ENCODE peak calls at places on chromosomes 5 and 9, in six cellular contexts. P is progenitor cell of endocrine pancreas; H is right cardiac atrium; R is amygdala; J is stimulated activated CD8-positive, alpha-beta memory T cell treated with anti-CD3 and anti-CD28 coated beads, Interleukin-7, amount 100 ng/mL, for 48 hours; Z is lung. Q is an unnamed sample.

GRCh38 chr5:1523793-1524480 is at the start of gene LPCAT1:
- DNase-seq in P (peak; percentile 67), H (peak; percentile 93), R (no peak), J (peak; percentile 67), Z (peak; percentile 78), Q (peak; percentile 74)

GRCh38 chr5:103804714-103805113 is 242.1 kb upstream of the NUDT12 start:
- DNase-seq in P (no peak), H (no peak), R (no peak), J (no peak), Z (no peak), Q (no peak)

GRCh38 chr9:35431467-35431866 is 58.4 kb upstream of the RUSC2 start:
- DNase-seq in P (no peak), H (no peak), R (no peak), J (no peak), Z (no peak), Q (no peak)

GRCh38 chr9:26946753-26947727 is at the start of gene PLAA:
- DNase-seq in P (peak; percentile 61), H (peak; percentile 95), R (peak; percentile 76), J (peak; percentile 65), Z (peak; percentile 89), Q (peak; percentile 90)

GRCh38 chr5:57932761-57933160 is 450.1 kb upstream of the ACTBL2 start:
- DNase-seq in P (no peak), H (no peak), R (no peak), J (no peak), Z (no peak), Q (no peak)

GRCh38 chr9:1514733-1515363 is 464.7 kb downstream of the DMRT2 start:
- DNase-seq in P (no peak), H (no peak), R (no peak), J (no peak), Z (no peak), Q (no peak)

GRCh38 chr9:127706836-127707241 is at the start of gene CFAP157:
- DNase-seq in P (no peak), H (no peak), R (no peak), J (no peak), Z (no peak), Q (no peak)

GRCh38 chr5:51159164-51159563 is 224.1 kb upstream of the ISL1 start:
- DNase-seq in P (no peak), H (no peak), R (no peak), J (no peak), Z (no peak), Q (no peak)

GRCh38 chr9:38254151-38254550 is 138.4 kb upstream of the ALDH1B1 start:
- DNase-seq in P (no peak), H (no peak), R (no peak), J (no peak), Z (no peak), Q (no peak)

GRCh38 chr5:133962801-133963476 is 5.5 kb downstream of the C5orf15 start:
- DNase-seq in P (no peak), H (no peak), R (no peak), J (no peak), Z (no peak), Q (no peak)

GRCh38 chr5:26329562-26330189 is 708.7 kb downstream of the CDH9 start:
- DNase-seq in P (no peak), H (no peak), R (no peak), J (no peak), Z (no peak), Q (no peak)

GRCh38 chr9:111036068-111036789 is 2.0 kb downstream of the LPAR1 start:
- DNase-seq in P (peak; percentile 28), H (peak; percentile 79), R (peak; percentile 4), J (no peak), Z (peak; percentile 39), Q (peak; percentile 49)

GRCh38 chr9:123562844-123563346 is 206.9 kb downstream of the CRB2 start:
- DNase-seq in P (no peak), H (no peak), R (no peak), J (no peak), Z (no peak), Q (no peak)

GRCh38 chr5:141513021-141513626 is 24.2 kb downstream of the PCDHGC5 start:
- DNase-seq in P (no peak), H (peak; percentile 80), R (no peak), J (no peak), Z (no peak), Q (no peak)

GRCh38 chr9:83623634-83623991 is 670 bp downstream of the IDNK start:
- DNase-seq in P (no peak), H (no peak), R (no peak), J (no peak), Z (no peak), Q (no peak)

GRCh38 chr9:88180084-88180765 is 42.0 kb upstream of the SPATA31C2 start:
- DNase-seq in P (no peak), H (no peak), R (no peak), J (no peak), Z (no peak), Q (no peak)

GRCh38 chr9:132194508-132194907 is 32.6 kb downstream of the NTNG2 start:
- DNase-seq in P (no peak), H (no peak), R (no peak), J (no peak), Z (no peak), Q (no peak)

GRCh38 chr5:134515801-134516200 is 9.7 kb upstream of the JADE2 start:
- DNase-seq in P (no peak), H (no peak), R (no peak), J (no peak), Z (no peak), Q (no peak)

GRCh38 chr9:20189871-20190270 is 401.0 kb upstream of the SLC24A2 start:
- DNase-seq in P (no peak), H (no peak), R (no peak), J (no peak), Z (no peak), Q (no peak)

GRCh38 chr5:544675-545330 is 20.6 kb upstream of the SLC9A3 start:
- DNase-seq in P (no peak), H (peak; percentile 19), R (no peak), J (no peak), Z (no peak), Q (no peak)

GRCh38 chr5:151186538-151186937 is 29.0 kb upstream of the ANXA6 start:
- DNase-seq in P (no peak), H (no peak), R (no peak), J (no peak), Z (no peak), Q (no peak)

GRCh38 chr5:68646142-68646541 is 430.6 kb downstream of the PIK3R1 start:
- DNase-seq in P (no peak), H (no peak), R (no peak), J (no peak), Z (no peak), Q (no peak)

GRCh38 chr5:143182901-143183820 is 220.3 kb downstream of the NR3C1 start:
- DNase-seq in P (no peak), H (peak; percentile 67), R (peak; percentile 40), J (peak; percentile 34), Z (no peak), Q (no peak)

GRCh38 chr9:128276574-128277270 is 646 bp downstream of the SWI5 start:
- DNase-seq in P (no peak), H (peak; percentile 65), R (no peak), J (no peak), Z (no peak), Q (no peak)

GRCh38 chr9:83220737-83221136 is 157.8 kb upstream of the RASEF start:
- DNase-seq in P (no peak), H (no peak), R (no peak), J (no peak), Z (no peak), Q (peak; percentile 20)

GRCh38 chr9:113590991-113591898 is 127.7 kb downstream of the RGS3 start:
- DNase-seq in P (peak; percentile 84), H (peak; percentile 92), R (peak; percentile 26), J (peak; percentile 52), Z (peak; percentile 70), Q (peak; percentile 89)

GRCh38 chr5:122493776-122494518 is 181.9 kb downstream of the SNCAIP start:
- DNase-seq in P (no peak), H (no peak), R (no peak), J (no peak), Z (no peak), Q (no peak)

GRCh38 chr9:17906204-17906840 is 327.5 kb downstream of the SH3GL2 start:
- DNase-seq in P (peak; percentile 21), H (peak; percentile 74), R (no peak), J (no peak), Z (no peak), Q (no peak)

GRCh38 chr5:150630016-150630415 is 10.4 kb upstream of the SYNPO start:
- DNase-seq in P (no peak), H (peak; percentile 63), R (no peak), J (no peak), Z (no peak), Q (no peak)

GRCh38 chr5:908172-908571 is 15.5 kb downstream of the TRIP13 start:
- DNase-seq in P (no peak), H (no peak), R (no peak), J (no peak), Z (no peak), Q (no peak)

GRCh38 chr5:32687167-32687831 is 23.8 kb upstream of the NPR3 start:
- DNase-seq in P (no peak), H (no peak), R (no peak), J (no peak), Z (peak; percentile 52), Q (peak; percentile 77)

GRCh38 chr5:10663531-10664183 is 97.4 kb downstream of the DAP start:
- DNase-seq in P (no peak), H (no peak), R (no peak), J (no peak), Z (no peak), Q (no peak)

Q was measured in mucosa of gallbladder.